ENCODE peak calls at places on chromosomes 1 and 21, in seven cellular contexts. Q, U, Y, A, J, P and M are unnamed samples.

GRCh38 chr1:202659974-202660373 is 50.3 kb downstream of the SYT2 start:
- DNase-seq in Q (no peak), A (no peak), J (no peak), P (no peak), Y (no peak), U (no peak), M (no peak)

GRCh38 chr1:63710776-63711175 is 63.0 kb upstream of the ROR1 start:
- DNase-seq in Y (no peak), A (no peak), Q (no peak), U (no peak), J (no peak), P (no peak), M (no peak)

GRCh38 chr1:204075116-204075636 is 2.3 kb downstream of the SOX13 start:
- DNase-seq in P (no peak), A (no peak), Y (no peak), J (no peak), U (no peak), Q (no peak), M (no peak)

GRCh38 chr1:60984066-60984799 is 98.1 kb upstream of the NFIA start:
- DNase-seq in J (peak), A (no peak), U (no peak), Q (peak), P (no peak), Y (peak), M (no peak)

GRCh38 chr21:18951291-18952038 is 547.9 kb upstream of the TMPRSS15 start:
- DNase-seq in Q (no peak), A (peak), U (no peak), J (peak), Y (peak), P (peak), M (no peak)

GRCh38 chr1:222009105-222009730 is 267.3 kb upstream of the DUSP10 start:
- DNase-seq in A (peak), Y (peak), P (peak), Q (no peak), J (peak), U (peak), M (no peak)

GRCh38 chr1:222084996-222085395 is 343.1 kb upstream of the DUSP10 start:
- DNase-seq in U (no peak), J (no peak), A (no peak), P (no peak), Q (no peak), Y (no peak), M (peak)

GRCh38 chr1:38267037-38268036 is 220.7 kb upstream of the POU3F1 start:
- DNase-seq in Y (no peak), Q (no peak), J (no peak), P (no peak), U (no peak), A (no peak), M (no peak)

GRCh38 chr1:43841511-43841910 is 92.1 kb upstream of the ARTN start:
- DNase-seq in Y (no peak), U (no peak), J (no peak), A (no peak), P (no peak), Q (no peak), M (no peak)

GRCh38 chr1:53362851-53363642 is 35.2 kb upstream of the LRP8 start:
- DNase-seq in A (peak), J (no peak), Q (no peak), P (peak), U (no peak), Y (no peak), M (no peak)

GRCh38 chr1:202004711-202005110 is 5.7 kb upstream of the ELF3 start:
- DNase-seq in Q (no peak), Y (no peak), J (no peak), A (no peak), P (no peak), U (no peak), M (no peak)

GRCh38 chr1:52976183-52977035 is 49.3 kb downstream of the SCP2 start:
- DNase-seq in J (no peak), U (no peak), Y (no peak), Q (no peak), A (peak), P (no peak), M (no peak)

GRCh38 chr1:110454328-110454727 is 3.4 kb downstream of the PROK1 start:
- DNase-seq in Q (no peak), U (no peak), J (no peak), P (no peak), A (no peak), Y (no peak), M (no peak)

GRCh38 chr1:51311826-51312225 is 18.5 kb downstream of the TTC39A start:
- DNase-seq in P (no peak), U (no peak), J (no peak), A (no peak), Y (no peak), Q (peak), M (no peak)

GRCh38 chr1:56577859-56578663 is 1.3 kb downstream of the PLPP3 start:
- DNase-seq in A (no peak), Q (peak), P (peak), J (peak), U (peak), Y (peak), M (no peak)

GRCh38 chr1:96236156-96236739 is 485.3 kb upstream of the PTBP2 start:
- DNase-seq in A (peak), Q (no peak), J (peak), P (peak), Y (peak), U (peak), M (peak)

GRCh38 chr1:23436520-23437354 is 12.2 kb upstream of the TCEA3 start:
- DNase-seq in Q (no peak), U (no peak), Y (no peak), J (no peak), A (peak), P (no peak), M (no peak)

GRCh38 chr1:87252406-87252805 is 76.3 kb upstream of the LMO4 start:
- DNase-seq in P (no peak), Y (no peak), A (no peak), Q (no peak), U (no peak), J (peak), M (peak)

GRCh38 chr1:223683586-223684487 is 18.3 kb upstream of the CAPN8 start:
- DNase-seq in P (peak), Q (no peak), Y (peak), J (peak), A (peak), U (no peak), M (no peak)

GRCh38 chr1:247857069-247857985 is at the start of gene TRIM58:
- DNase-seq in U (no peak), Q (no peak), P (no peak), A (peak), J (no peak), Y (peak), M (no peak)

GRCh38 chr1:194512957-194513356 is 1326.5 kb upstream of the B3GALT2 start:
- DNase-seq in Q (no peak), J (no peak), A (no peak), U (no peak), Y (no peak), P (no peak), M (no peak)

GRCh38 chr1:44733365-44733764 is 2.4 kb upstream of the RNU5D-1 start:
- DNase-seq in Q (no peak), P (no peak), Y (peak), U (no peak), J (peak), A (no peak), M (no peak)

GRCh38 chr1:38991638-38992449 is 768 bp downstream of the AKIRIN1 start:
- DNase-seq in J (peak), A (no peak), P (peak), Y (no peak), Q (peak), U (peak), M (no peak)

GRCh38 chr1:208231929-208232360 is 12.2 kb downstream of the PLXNA2 start:
- DNase-seq in A (no peak), P (no peak), Y (peak), Q (no peak), U (no peak), J (peak), M (no peak)

GRCh38 chr1:35573198-35573775 is at the start of gene TFAP2E:
- DNase-seq in P (no peak), Y (peak), A (no peak), J (no peak), U (peak), Q (no peak), M (no peak)

GRCh38 chr1:161676958-161677689 is 14.2 kb downstream of the FCGR2B start:
- DNase-seq in A (no peak), U (no peak), Q (no peak), P (no peak), J (no peak), Y (no peak), M (no peak)

GRCh38 chr1:161085165-161085564 is 4.2 kb downstream of the NECTIN4 start:
- DNase-seq in Y (peak), U (no peak), A (no peak), P (no peak), J (peak), Q (no peak), M (no peak)

GRCh38 chr1:208841396-208841795 is 597.2 kb upstream of the PLXNA2 start:
- DNase-seq in A (no peak), Q (no peak), P (no peak), U (no peak), Y (no peak), J (no peak), M (no peak)

GRCh38 chr1:201538618-201539551 is at the start of gene NAV1:
- DNase-seq in A (peak), J (no peak), Y (peak), Q (peak), U (peak), P (no peak), M (no peak)

GRCh38 chr1:203754455-203754864 is 10.5 kb upstream of the LAX1 start:
- DNase-seq in J (no peak), Y (no peak), Q (no peak), U (no peak), A (no peak), P (peak), M (no peak)

DNA sequence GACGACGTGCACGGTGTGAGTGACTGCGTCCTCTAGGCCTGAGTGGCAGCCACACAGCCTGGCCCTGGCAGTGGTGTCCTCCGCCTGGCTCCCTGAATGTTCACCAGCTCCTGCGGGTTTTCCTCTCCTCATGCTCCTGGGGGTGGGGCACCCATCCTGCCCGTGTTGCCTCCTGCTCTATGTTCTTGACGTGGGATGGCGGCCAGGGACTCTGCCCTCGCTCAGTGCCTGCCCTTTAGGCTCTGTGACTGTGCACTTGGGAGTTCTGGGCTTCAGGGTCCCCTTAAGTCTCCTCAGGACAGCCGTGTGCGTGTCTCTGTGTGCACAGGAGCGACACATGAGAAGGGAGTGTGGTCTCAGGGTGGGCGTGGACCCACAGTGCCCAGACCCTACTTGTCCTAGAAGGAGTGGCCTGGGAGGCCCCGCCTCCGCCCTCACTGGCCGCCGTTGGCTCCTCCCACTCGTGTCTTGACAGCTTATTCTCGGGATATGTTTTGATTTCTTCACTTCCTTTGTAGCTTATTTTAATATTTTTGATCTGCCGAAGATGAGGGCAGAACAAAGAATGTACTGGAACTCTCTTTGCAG is 3.6 kb downstream of the SKI start:
- DNase-seq in U (no peak), J (peak), A (peak), P (no peak), Y (peak), Q (peak), M (no peak)
- H3K4me3 ChIP-seq in U (peak), J (peak), A (peak), P (peak), Y (peak), Q (peak), M (peak)

DNA sequence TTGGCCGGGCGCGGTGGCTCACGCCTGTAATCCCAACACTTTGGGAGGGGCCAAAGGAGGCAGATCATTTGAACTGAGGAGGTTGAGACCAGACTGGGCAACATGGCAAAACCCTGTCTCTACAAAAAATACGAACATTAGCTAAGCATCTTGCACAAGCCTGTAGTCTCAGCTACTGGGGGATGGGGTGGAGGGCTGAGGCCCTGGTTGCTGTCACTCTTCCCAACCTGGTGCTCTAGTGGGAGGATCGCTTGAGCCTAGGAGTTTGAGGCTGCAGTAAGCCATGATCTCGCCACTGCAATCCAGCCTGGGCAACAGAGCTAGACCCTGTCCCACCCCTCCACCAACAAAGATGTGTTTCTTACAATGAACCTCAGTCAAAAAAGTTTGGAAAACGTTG is 2.8 kb downstream of the PHGDH start:
- DNase-seq in Q (no peak), A (no peak), P (no peak), Y (no peak), J (no peak), U (no peak), M (no peak)
- H3K4me3 ChIP-seq in Q (no peak), A (no peak), P (peak), Y (peak), J (no peak), U (no peak), M (no peak)

GRCh38 chr1:70220517-70221240 is 501 bp upstream of the SRSF11 start:
- DNase-seq in P (no peak), Q (no peak), U (no peak), A (no peak), J (no peak), Y (no peak), M (no peak)
- H3K4me3 ChIP-seq in P (peak), Q (peak), U (peak), A (peak), J (peak), Y (peak), M (peak)

GRCh38 chr1:19664453-19665043 is at the start of gene HTR6:
- DNase-seq in U (no peak), J (no peak), P (no peak), Y (no peak), Q (no peak), A (peak), M (no peak)
- H3K4me3 ChIP-seq in U (peak), J (peak), P (no peak), Y (no peak), Q (peak), A (no peak), M (peak)

GRCh38 chr1:179153217-179153616 is 71.3 kb downstream of the TOR3A start:
- DNase-seq in A (no peak), J (no peak), P (no peak), Q (no peak), Y (peak), U (no peak), M (no peak)
- H3K4me3 ChIP-seq in A (no peak), J (no peak), P (no peak), Q (no peak), Y (no peak), U (no peak), M (no peak)

GRCh38 chr1:169588785-169589485 is 2.7 kb upstream of the F5 start:
- DNase-seq in J (no peak), Q (no peak), A (no peak), U (no peak), P (no peak), Y (no peak), M (no peak)
- H3K4me3 ChIP-seq in J (no peak), Q (no peak), A (no peak), U (no peak), P (no peak), Y (no peak), M (no peak)

DNA sequence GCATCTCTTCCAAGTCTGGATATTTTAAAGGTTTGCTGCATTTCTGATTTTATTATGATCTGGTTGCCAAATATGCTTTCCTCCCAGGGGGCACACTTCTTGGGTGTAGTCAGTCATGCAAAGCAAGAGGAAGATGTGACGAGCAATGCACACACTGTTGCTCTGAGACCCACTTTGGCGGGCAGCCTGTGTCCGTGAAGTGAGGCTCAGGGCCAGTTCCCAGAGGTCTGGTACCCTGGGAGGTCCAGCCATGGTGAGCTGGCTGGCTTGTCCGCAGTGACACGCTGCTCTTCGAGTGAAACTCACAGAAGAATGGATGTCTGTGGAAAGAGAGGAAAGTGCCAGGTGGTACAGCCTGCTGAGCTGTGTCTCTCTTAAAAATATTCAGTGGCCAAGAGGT is 52.8 kb upstream of the EDN2 start:
- DNase-seq in P (peak), Q (no peak), Y (no peak), U (no peak), J (peak), A (no peak), M (peak)
- H3K4me3 ChIP-seq in P (no peak), Q (no peak), Y (no peak), U (no peak), J (no peak), A (no peak), M (no peak)

DNA sequence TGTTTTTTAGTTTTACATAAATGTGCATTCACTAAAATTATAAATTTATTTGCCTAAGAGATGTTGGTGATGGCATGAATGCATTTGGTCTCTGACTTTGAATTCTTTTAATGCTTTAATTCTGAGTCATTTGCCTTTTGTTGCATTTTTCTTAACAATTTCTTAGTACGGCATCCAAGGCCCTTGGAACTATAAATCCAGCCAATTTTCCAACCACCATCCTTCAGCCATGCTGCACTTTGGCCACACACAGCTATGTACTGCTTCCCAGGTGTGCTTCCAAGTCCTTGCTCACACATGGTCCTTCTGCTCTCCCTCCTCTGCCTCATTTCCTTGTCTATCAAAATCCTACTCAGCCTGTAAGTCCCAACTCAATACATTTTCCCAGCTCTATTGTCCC is 161.0 kb downstream of the DHRS3 start:
- DNase-seq in P (no peak), U (no peak), Y (peak), J (peak), A (no peak), Q (no peak), M (peak)
- H3K4me3 ChIP-seq in P (no peak), U (no peak), Y (no peak), J (no peak), A (no peak), Q (no peak), M (no peak)

DNA sequence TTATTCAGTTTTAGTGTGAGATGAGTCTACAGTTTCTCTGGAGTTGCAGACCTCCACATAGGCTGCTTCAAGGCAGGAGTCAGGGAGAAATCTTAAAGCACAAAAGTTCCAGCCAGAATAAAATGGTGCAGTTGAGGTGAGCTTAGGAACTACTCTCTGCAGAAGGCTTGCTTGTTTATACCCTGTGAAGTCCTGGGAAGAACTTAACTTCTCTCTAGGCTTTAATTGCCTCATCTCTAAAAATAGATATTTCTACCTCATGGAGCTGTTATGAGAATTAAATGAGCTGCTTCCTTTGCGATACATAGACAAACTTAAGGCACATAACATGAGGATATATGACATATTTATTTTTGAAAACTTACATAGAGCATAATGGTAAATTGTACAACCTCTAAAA is 286.2 kb downstream of the GPATCH2 start:
- DNase-seq in A (no peak), J (no peak), U (no peak), P (no peak), Q (no peak), Y (no peak), M (no peak)
- H3K4me3 ChIP-seq in A (no peak), J (no peak), U (no peak), P (no peak), Q (no peak), Y (no peak), M (no peak)

DNA sequence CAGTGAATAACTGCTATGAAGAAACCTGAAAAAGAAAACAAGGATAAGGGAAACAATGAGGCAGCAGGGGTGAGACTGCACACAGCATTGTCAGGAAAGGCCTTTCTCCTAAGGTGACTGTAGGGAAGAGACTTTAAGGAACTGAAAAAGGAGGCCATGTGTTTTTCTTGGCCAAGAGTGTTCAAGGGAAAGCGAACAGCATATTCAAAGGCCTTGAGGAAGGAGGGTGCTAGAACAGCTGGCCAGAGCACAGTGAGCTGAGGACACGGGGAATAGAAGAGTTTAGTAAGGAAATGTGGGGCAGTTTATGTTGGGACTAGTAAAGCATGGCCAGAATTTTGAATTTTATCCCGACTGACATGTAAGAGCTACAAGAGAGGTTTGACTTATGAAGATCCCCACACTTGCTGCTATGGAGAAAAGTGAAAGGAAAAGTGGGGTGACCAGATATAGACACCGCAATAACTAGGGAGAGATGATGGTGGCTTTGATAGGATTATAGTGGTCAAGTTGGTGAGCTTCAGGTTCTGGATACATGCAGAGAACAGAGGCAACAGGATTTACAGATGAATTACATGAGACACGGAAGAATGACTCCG is 1.4 kb downstream of the RWDD2B start:
- DNase-seq in P (peak), Q (no peak), Y (no peak), J (no peak), A (no peak), U (no peak), M (no peak)
- H3K4me3 ChIP-seq in P (peak), Q (peak), Y (peak), J (peak), A (peak), U (peak), M (peak)